ENCODE peak calls at places on chromosomes 13 and 19, in eight cellular contexts. One of them, this sample, is unnamed.

GRCh38 chr13:50310734-50311133 is 295.5 kb downstream of the KCNRG start:
- DNase-seq in K562: no peak
- DNase-seq in stomach: no peak
- DNase-seq in transverse colon: no peak
- DNase-seq in SK-N-SH: no peak
- DNase-seq in GM12878: no peak
- DNase-seq in suprapubic skin: no peak
- DNase-seq in HepG2: peak; percentile 67
- DNase-seq in this sample: no peak

GRCh38 chr13:45670481-45670880 is 31.6 kb upstream of the CBY2 start:
- DNase-seq in K562: no peak
- DNase-seq in stomach: no peak
- DNase-seq in transverse colon: no peak
- DNase-seq in SK-N-SH: no peak
- DNase-seq in GM12878: no peak
- DNase-seq in suprapubic skin: no peak
- DNase-seq in HepG2: no peak
- DNase-seq in this sample: no peak

GRCh38 chr13:23845309-23845708 is 43.9 kb downstream of the MIPEP start:
- DNase-seq in K562: no peak
- DNase-seq in stomach: no peak
- DNase-seq in transverse colon: no peak
- DNase-seq in SK-N-SH: no peak
- DNase-seq in GM12878: no peak
- DNase-seq in suprapubic skin: no peak
- DNase-seq in HepG2: no peak
- DNase-seq in this sample: no peak

GRCh38 chr13:20410726-20411125 is 114.9 kb downstream of the CRYL1 start:
- DNase-seq in K562: no peak
- DNase-seq in stomach: no peak
- DNase-seq in transverse colon: no peak
- DNase-seq in SK-N-SH: no peak
- DNase-seq in GM12878: no peak
- DNase-seq in suprapubic skin: no peak
- DNase-seq in HepG2: no peak
- DNase-seq in this sample: no peak

GRCh38 chr13:46778095-46778494 is 18.9 kb downstream of the ESD start:
- DNase-seq in K562: no peak
- DNase-seq in stomach: no peak
- DNase-seq in transverse colon: no peak
- DNase-seq in SK-N-SH: no peak
- DNase-seq in GM12878: no peak
- DNase-seq in suprapubic skin: no peak
- DNase-seq in HepG2: no peak
- DNase-seq in this sample: no peak

GRCh38 chr19:34276614-34277013 is 22.3 kb downstream of the GARRE1 start:
- DNase-seq in K562: no peak
- DNase-seq in stomach: no peak
- DNase-seq in transverse colon: no peak
- DNase-seq in SK-N-SH: no peak
- DNase-seq in GM12878: no peak
- DNase-seq in suprapubic skin: no peak
- DNase-seq in HepG2: no peak
- DNase-seq in this sample: no peak

GRCh38 chr19:37929512-37929911 is 22.5 kb downstream of the SIPA1L3 start:
- DNase-seq in K562: no peak
- DNase-seq in stomach: no peak
- DNase-seq in transverse colon: no peak
- DNase-seq in SK-N-SH: no peak
- DNase-seq in GM12878: no peak
- DNase-seq in suprapubic skin: no peak
- DNase-seq in HepG2: no peak
- DNase-seq in this sample: no peak

GRCh38 chr19:48498922-48499321 is 12.7 kb downstream of the LMTK3 start:
- DNase-seq in K562: no peak
- DNase-seq in stomach: no peak
- DNase-seq in transverse colon: no peak
- DNase-seq in SK-N-SH: peak; percentile 74
- DNase-seq in GM12878: no peak
- DNase-seq in suprapubic skin: no peak
- DNase-seq in HepG2: no peak
- DNase-seq in this sample: no peak

GRCh38 chr13:105327727-105328126 is 1207.7 kb downstream of the EFNB2 start:
- DNase-seq in K562: no peak
- DNase-seq in stomach: no peak
- DNase-seq in transverse colon: no peak
- DNase-seq in SK-N-SH: no peak
- DNase-seq in GM12878: no peak
- DNase-seq in suprapubic skin: no peak
- DNase-seq in HepG2: no peak
- DNase-seq in this sample: no peak

DNA sequence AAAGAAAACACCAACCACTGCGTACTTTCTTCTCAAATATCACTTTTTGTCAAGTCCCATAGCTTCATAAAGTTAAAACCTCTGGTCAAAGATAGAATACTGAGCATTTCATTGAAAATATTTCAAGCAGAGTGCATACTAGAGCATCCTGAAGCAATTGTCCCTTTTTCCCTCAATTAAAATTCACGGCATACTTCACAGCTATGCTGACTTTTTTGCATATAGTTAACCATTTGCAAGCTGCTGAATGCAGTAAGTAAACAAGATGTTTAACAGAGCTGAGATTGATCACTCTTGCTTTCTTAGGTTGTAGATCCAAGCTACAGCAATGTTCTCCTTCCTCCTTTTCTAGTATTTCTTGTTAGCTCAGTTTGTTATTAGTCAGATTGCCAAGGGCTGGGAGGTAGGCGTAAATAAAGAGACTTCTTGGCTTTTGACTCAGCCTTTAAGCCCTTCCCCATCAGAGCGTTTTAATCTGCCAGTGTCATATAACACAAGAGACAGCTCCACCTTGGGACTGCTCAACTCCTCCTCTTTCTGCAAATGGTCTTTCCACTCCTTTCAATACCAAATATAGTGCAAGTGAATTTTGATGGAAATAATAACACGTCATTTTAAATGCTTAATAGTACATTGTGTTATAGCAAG is at the start of gene SLITRK6:
- DNase-seq in K562: no peak
- DNase-seq in stomach: no peak
- DNase-seq in transverse colon: no peak
- DNase-seq in SK-N-SH: peak; percentile 9
- DNase-seq in GM12878: no peak
- DNase-seq in suprapubic skin: no peak
- DNase-seq in HepG2: no peak
- DNase-seq in this sample: no peak
- TF ChIP-seq POLR2AphosphoS5 in K562: no peak
- TF ChIP-seq POLR2AphosphoS5 in stomach: no peak
- TF ChIP-seq POLR2AphosphoS5 in transverse colon: no peak
- TF ChIP-seq POLR2AphosphoS5 in SK-N-SH: peak; percentile 70
- TF ChIP-seq POLR2AphosphoS5 in GM12878: no peak
- TF ChIP-seq POLR2AphosphoS5 in suprapubic skin: no peak
- TF ChIP-seq POLR2AphosphoS5 in HepG2: no peak
- TF ChIP-seq POLR2AphosphoS5 in this sample: no peak

GRCh38 chr13:103350147-103350546 is 283.9 kb upstream of the SLC10A2 start:
- DNase-seq in K562: no peak
- DNase-seq in stomach: no peak
- DNase-seq in transverse colon: no peak
- DNase-seq in SK-N-SH: no peak
- DNase-seq in GM12878: no peak
- DNase-seq in suprapubic skin: no peak
- DNase-seq in HepG2: no peak
- DNase-seq in this sample: no peak

GRCh38 chr13:103354189-103354588 is 288.0 kb upstream of the SLC10A2 start:
- DNase-seq in K562: no peak
- DNase-seq in stomach: no peak
- DNase-seq in transverse colon: no peak
- DNase-seq in SK-N-SH: peak; percentile 76
- DNase-seq in GM12878: no peak
- DNase-seq in suprapubic skin: no peak
- DNase-seq in HepG2: no peak
- DNase-seq in this sample: no peak

GRCh38 chr13:103351035-103351828 is 285.0 kb upstream of the SLC10A2 start:
- DNase-seq in K562: no peak
- DNase-seq in stomach: no peak
- DNase-seq in transverse colon: peak; percentile 10
- DNase-seq in SK-N-SH: no peak
- DNase-seq in GM12878: no peak
- DNase-seq in suprapubic skin: no peak
- DNase-seq in HepG2: no peak
- DNase-seq in this sample: no peak

DNA sequence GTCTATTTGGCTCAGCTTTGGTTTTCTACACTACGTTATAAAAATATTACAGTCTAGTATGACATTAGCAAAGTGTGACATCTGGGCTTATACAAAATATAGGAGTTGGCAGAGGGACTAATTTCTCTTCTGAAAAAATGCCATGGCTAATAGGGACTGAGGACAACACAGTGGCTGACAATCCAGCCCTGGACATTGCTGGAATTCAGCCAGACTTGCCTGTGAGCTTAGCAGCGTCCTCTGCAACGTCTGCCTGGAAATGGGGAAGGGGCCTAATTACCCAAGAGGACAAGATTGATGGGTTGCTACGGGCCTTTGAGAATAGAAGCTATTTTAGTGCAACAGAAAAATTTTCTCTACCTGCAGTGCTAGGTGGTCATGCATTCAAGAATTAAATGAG is 283.4 kb upstream of the SLC10A2 start:
- DNase-seq in K562: no peak
- DNase-seq in stomach: no peak
- DNase-seq in transverse colon: no peak
- DNase-seq in SK-N-SH: peak; percentile 48
- DNase-seq in GM12878: no peak
- DNase-seq in suprapubic skin: no peak
- DNase-seq in HepG2: no peak
- DNase-seq in this sample: no peak
- TF ChIP-seq EP300 in K562: no peak
- TF ChIP-seq EP300 in stomach: no peak
- TF ChIP-seq EP300 in transverse colon: no peak
- TF ChIP-seq EP300 in SK-N-SH: no peak
- TF ChIP-seq EP300 in GM12878: no peak
- TF ChIP-seq EP300 in suprapubic skin: no peak
- TF ChIP-seq EP300 in HepG2: no peak
- TF ChIP-seq EP300 in this sample: no peak

GRCh38 chr19:42303101-42303464 is 659 bp upstream of the PAFAH1B3 start:
- DNase-seq in K562: no peak
- DNase-seq in stomach: no peak
- DNase-seq in transverse colon: no peak
- DNase-seq in SK-N-SH: peak; percentile 25
- DNase-seq in GM12878: no peak
- DNase-seq in suprapubic skin: no peak
- DNase-seq in HepG2: no peak
- DNase-seq in this sample: no peak

GRCh38 chr19:42309686-42310085 is 3.4 kb upstream of the TMEM145 start:
- DNase-seq in K562: no peak
- DNase-seq in stomach: no peak
- DNase-seq in transverse colon: no peak
- DNase-seq in SK-N-SH: no peak
- DNase-seq in GM12878: no peak
- DNase-seq in suprapubic skin: no peak
- DNase-seq in HepG2: no peak
- DNase-seq in this sample: no peak

GRCh38 chr19:42303876-42304275 is 1.5 kb upstream of the PAFAH1B3 start:
- DNase-seq in K562: no peak
- DNase-seq in stomach: no peak
- DNase-seq in transverse colon: no peak
- DNase-seq in SK-N-SH: no peak
- DNase-seq in GM12878: no peak
- DNase-seq in suprapubic skin: no peak
- DNase-seq in HepG2: no peak
- DNase-seq in this sample: no peak

GRCh38 chr19:42301646-42302204 is at the start of gene PRR19:
- DNase-seq in K562: peak; percentile 56
- DNase-seq in stomach: no peak
- DNase-seq in transverse colon: peak; percentile 48
- DNase-seq in SK-N-SH: no peak
- DNase-seq in GM12878: no peak
- DNase-seq in suprapubic skin: no peak
- DNase-seq in HepG2: no peak
- DNase-seq in this sample: no peak

GRCh38 chr19:42306646-42307045 is 4.2 kb upstream of the PAFAH1B3 start:
- DNase-seq in K562: no peak
- DNase-seq in stomach: no peak
- DNase-seq in transverse colon: no peak
- DNase-seq in SK-N-SH: no peak
- DNase-seq in GM12878: no peak
- DNase-seq in suprapubic skin: no peak
- DNase-seq in HepG2: no peak
- DNase-seq in this sample: peak; percentile 71
- H3K27ac ChIP-seq in K562: no peak overlapping the region
- H3K27ac ChIP-seq in stomach: no peak overlapping the region
- H3K27ac ChIP-seq in transverse colon: no peak overlapping the region
- H3K27ac ChIP-seq in SK-N-SH: no peak overlapping the region
- H3K27ac ChIP-seq in GM12878: no peak overlapping the region
- H3K27ac ChIP-seq in suprapubic skin: no peak overlapping the region
- H3K27ac ChIP-seq in HepG2: no peak overlapping the region
- H3K27ac ChIP-seq in this sample: no peak overlapping the region

GRCh38 chr19:17865364-17866311 is 5.9 kb downstream of the RPL18A start:
- DNase-seq in K562: peak; percentile 45
- DNase-seq in stomach: peak; percentile 78
- DNase-seq in transverse colon: peak; percentile 81
- DNase-seq in SK-N-SH: peak; percentile 32
- DNase-seq in GM12878: no peak
- DNase-seq in suprapubic skin: no peak
- DNase-seq in HepG2: no peak
- DNase-seq in this sample: peak; percentile 81
- TF ChIP-seq POLR2AphosphoS5 in K562: peak; percentile 79
- TF ChIP-seq POLR2AphosphoS5 in stomach: no peak
- TF ChIP-seq POLR2AphosphoS5 in transverse colon: peak; percentile 76
- TF ChIP-seq POLR2AphosphoS5 in SK-N-SH: peak; percentile 56
- TF ChIP-seq POLR2AphosphoS5 in GM12878: peak; percentile 72
- TF ChIP-seq POLR2AphosphoS5 in suprapubic skin: no peak
- TF ChIP-seq POLR2AphosphoS5 in HepG2: peak; percentile 46
- TF ChIP-seq POLR2AphosphoS5 in this sample: no peak

DNA sequence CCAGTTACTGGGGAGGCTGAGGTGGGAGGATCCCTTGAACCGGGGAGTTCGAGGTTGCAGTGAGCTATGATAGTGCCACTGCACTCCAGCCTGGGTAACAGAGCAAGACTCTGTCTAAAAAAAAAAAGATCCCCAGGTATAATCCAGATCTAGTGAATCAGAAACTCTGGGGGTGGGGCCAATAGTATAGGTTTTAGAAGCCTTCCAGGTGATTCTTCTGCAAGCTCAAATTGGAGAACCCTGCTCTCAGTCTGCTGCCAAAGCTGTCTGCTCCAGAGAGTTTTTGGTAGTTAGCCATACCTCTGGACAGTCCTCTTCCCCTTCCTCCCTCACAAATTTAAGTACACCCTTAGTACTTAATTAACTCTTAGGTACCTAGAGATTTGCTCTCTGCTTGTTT is 28.0 kb downstream of the SERP2 start:
- DNase-seq in K562: no peak
- DNase-seq in stomach: no peak
- DNase-seq in transverse colon: no peak
- DNase-seq in SK-N-SH: no peak
- DNase-seq in GM12878: no peak
- DNase-seq in suprapubic skin: no peak
- DNase-seq in HepG2: no peak
- DNase-seq in this sample: no peak
- TF ChIP-seq EP300 in K562: no peak
- TF ChIP-seq EP300 in stomach: no peak
- TF ChIP-seq EP300 in transverse colon: no peak
- TF ChIP-seq EP300 in SK-N-SH: no peak
- TF ChIP-seq EP300 in GM12878: no peak
- TF ChIP-seq EP300 in suprapubic skin: no peak
- TF ChIP-seq EP300 in HepG2: no peak
- TF ChIP-seq EP300 in this sample: no peak

This sample was measured in upper lobe of left lung.